ENCODE peak calls at places on chromosomes 16 and 17, in eight cellular contexts. R, Y, V, X, Z, T, S and E are unnamed samples.

GRCh38 chr17:41329279-41329925 is 13.9 kb upstream of the KRTAP17-1 start:
- DNase-seq in Y (no peak), V (peak; percentile 62), T (no peak), R (no peak), Z (peak; percentile 86), S (peak; percentile 48), X (no peak), E (peak; percentile 83)

GRCh38 chr17:8226536-8227237 is 16.3 kb upstream of the AURKB start:
- DNase-seq in V (peak; percentile 97), X (no peak), R (no peak), Y (no peak), Z (peak; percentile 74), T (peak; percentile 76), S (no peak), E (no peak)

GRCh38 chr17:7019839-7020519 is 2.9 kb upstream of the BCL6B start:
- DNase-seq in T (no peak), Y (no peak), X (no peak), R (no peak), V (peak; percentile 67), S (no peak), Z (peak; percentile 75), E (peak; percentile 68)

GRCh38 chr17:82963104-82963950 is 116.1 kb upstream of the METRNL start:
- DNase-seq in T (peak; percentile 35), S (no peak), V (peak; percentile 91), Y (no peak), X (no peak), R (no peak), Z (peak; percentile 92), E (peak; percentile 36)

GRCh38 chr17:82959990-82960418 is 119.4 kb upstream of the METRNL start:
- DNase-seq in Z (no peak), X (no peak), T (no peak), Y (no peak), V (no peak), S (no peak), R (no peak), E (no peak)

GRCh38 chr16:21704733-21705132 is 41.0 kb downstream of the OTOA start:
- DNase-seq in S (no peak), R (no peak), T (no peak), X (no peak), Z (no peak), Y (no peak), V (no peak), E (no peak)

GRCh38 chr17:20203761-20204263 is 194.7 kb downstream of the SPECC1 start:
- DNase-seq in T (no peak), Z (no peak), R (no peak), V (no peak), S (no peak), X (no peak), Y (no peak), E (no peak)

GRCh38 chr16:11793840-11794239 is 3.2 kb downstream of the ZC3H7A start:
- DNase-seq in S (no peak), X (no peak), R (no peak), V (no peak), T (no peak), Y (no peak), Z (no peak), E (no peak)

GRCh38 chr17:78785011-78785662 is 3.1 kb upstream of the CYTH1 start:
- DNase-seq in R (no peak), S (no peak), T (no peak), X (no peak), V (peak; percentile 23), Z (no peak), Y (no peak), E (no peak)

GRCh38 chr16:47063011-47063724 is 80.6 kb downstream of the NETO2 start:
- DNase-seq in S (no peak), X (no peak), Y (no peak), V (no peak), R (no peak), Z (no peak), T (no peak), E (no peak)

GRCh38 chr17:4938670-4939553 is 934 bp downstream of the SLC25A11 start:
- DNase-seq in R (no peak), V (no peak), T (no peak), Y (no peak), S (no peak), Z (no peak), X (no peak), E (no peak)

GRCh38 chr17:65799454-65799853 is 238.0 kb upstream of the AXIN2 start:
- DNase-seq in R (no peak), T (no peak), S (no peak), X (no peak), V (no peak), Z (no peak), Y (no peak), E (no peak)

GRCh38 chr17:16938496-16939270 is 33.2 kb downstream of the TNFRSF13B start:
- DNase-seq in T (no peak), X (no peak), V (no peak), S (no peak), Z (no peak), Y (no peak), R (no peak), E (no peak)

GRCh38 chr16:14423344-14423743 is 206.7 kb downstream of the PARN start:
- DNase-seq in S (no peak), T (no peak), R (no peak), V (no peak), Y (no peak), X (no peak), Z (peak; percentile 32), E (no peak)

GRCh38 chr17:66459811-66460270 is 157.4 kb downstream of the PRKCA start:
- DNase-seq in V (no peak), X (no peak), Y (no peak), R (no peak), T (peak; percentile 88), S (no peak), Z (peak; percentile 92), E (peak; percentile 24)

GRCh38 chr17:35244345-35245195 is 1.7 kb downstream of the SLFN5 start:
- DNase-seq in X (peak; percentile 81), T (peak; percentile 68), V (peak; percentile 51), Y (peak; percentile 72), S (no peak), Z (peak; percentile 79), R (peak; percentile 62), E (no peak)

GRCh38 chr16:68782198-68783174 is 45.4 kb downstream of the CDH1 start:
- DNase-seq in X (no peak), Z (no peak), R (no peak), S (no peak), Y (no peak), V (no peak), T (no peak), E (no peak)

GRCh38 chr17:78412403-78412802 is 34.0 kb downstream of the PGS1 start:
- DNase-seq in S (no peak), T (no peak), V (no peak), R (no peak), Z (no peak), X (no peak), Y (no peak), E (no peak)

GRCh38 chr16:2019500-2019899 is at the start of gene NPW:
- DNase-seq in T (no peak), V (no peak), Y (no peak), R (no peak), S (no peak), X (no peak), Z (no peak), E (no peak)

GRCh38 chr16:87235810-87236515 is 81.2 kb downstream of the C16orf95 start:
- DNase-seq in R (no peak), X (no peak), Z (no peak), Y (no peak), S (no peak), V (no peak), T (no peak), E (no peak)

GRCh38 chr16:681746-682427 is 1.7 kb downstream of the STUB1 start:
- DNase-seq in R (no peak), S (no peak), T (no peak), Y (no peak), V (no peak), X (no peak), Z (no peak), E (no peak)